ENCODE peak calls at places on chromosomes 3 and 15, in eight cellular contexts. I is stimulated activated CD4-positive, alpha-beta T cell treated with anti-CD3 and anti-CD28 coated beads, Interleukin-2, amount 100 ng/mL, for 48 hours; D is midbrain; X is heart right ventricle; R is ELR; K is NCI-H1105; F is pancreas; Z is NCI-H460. J is an unnamed sample.

GRCh38 chr3:147680820-147681488 is 271.8 kb downstream of the ZIC1 start:
- DNase-seq in R (no peak), K (no peak), X (peak; percentile 56), I (no peak), F (no peak), D (peak; percentile 9), Z (no peak), J (no peak)

GRCh38 chr3:56958879-56959607 is 101.4 kb upstream of the SPATA12 start:
- DNase-seq in Z (no peak), X (no peak), F (no peak), R (no peak), K (no peak), I (no peak), D (no peak), J (no peak)

GRCh38 chr15:31294067-31294466 is 32.6 kb upstream of the KLF13 start:
- DNase-seq in X (no peak), Z (no peak), D (no peak), R (no peak), K (no peak), F (no peak), I (no peak), J (no peak)

GRCh38 chr3:138949002-138949418 is 2.0 kb downstream of the FOXL2NB start:
- DNase-seq in X (no peak), D (no peak), Z (no peak), F (no peak), K (no peak), I (no peak), R (no peak), J (no peak)

GRCh38 chr15:78536134-78536533 is 4.1 kb upstream of the PSMA4 start:
- DNase-seq in F (no peak), D (no peak), X (no peak), Z (no peak), I (no peak), R (no peak), K (no peak), J (no peak)

GRCh38 chr3:43405888-43406636 is 119.7 kb downstream of the SNRK start:
- DNase-seq in D (no peak), K (no peak), X (peak; percentile 18), I (no peak), R (no peak), F (no peak), Z (no peak), J (no peak)

GRCh38 chr3:10285742-10286524 is 6.8 kb downstream of the GHRL start:
- DNase-seq in D (no peak), I (no peak), F (no peak), Z (no peak), R (no peak), K (no peak), X (no peak), J (no peak)

GRCh38 chr3:47398218-47398617 is 17.4 kb downstream of the PTPN23 start:
- DNase-seq in Z (no peak), D (no peak), K (no peak), X (no peak), I (no peak), F (no peak), R (no peak), J (no peak)

GRCh38 chr3:101170047-101170771 is 150.2 kb downstream of the IMPG2 start:
- DNase-seq in X (no peak), Z (no peak), D (no peak), K (no peak), F (no peak), R (no peak), I (no peak), J (no peak)

GRCh38 chr15:63599401-63600000 is 2.3 kb downstream of the FBXL22 start:
- DNase-seq in F (peak; percentile 87), D (peak; percentile 69), I (no peak), X (peak; percentile 66), Z (peak; percentile 20), R (peak; percentile 37), K (peak; percentile 16), J (peak; percentile 10)

GRCh38 chr3:37628711-37629301 is 232.9 kb upstream of the CTDSPL start:
- DNase-seq in K (no peak), X (no peak), I (no peak), D (peak; percentile 4), F (no peak), Z (no peak), R (no peak), J (no peak)

GRCh38 chr15:29091666-29092065 is 178.0 kb downstream of the NSMCE3 start:
- DNase-seq in D (no peak), I (no peak), X (no peak), Z (no peak), R (no peak), F (no peak), K (no peak), J (no peak)

GRCh38 chr3:65996605-65997004 is 42.1 kb downstream of the MAGI1 start:
- DNase-seq in D (no peak), I (no peak), Z (no peak), F (no peak), X (peak; percentile 17), K (no peak), R (peak; percentile 25), J (no peak)

GRCh38 chr3:55449527-55449926 is 37.6 kb downstream of the WNT5A start:
- DNase-seq in R (no peak), D (no peak), I (no peak), K (no peak), F (no peak), Z (no peak), X (no peak), J (no peak)

GRCh38 chr3:13715167-13715954 is 164.5 kb downstream of the WNT7A start:
- DNase-seq in K (no peak), D (no peak), Z (no peak), F (no peak), I (no peak), R (no peak), X (no peak), J (no peak)

GRCh38 chr15:31295660-31296059 is 31.0 kb upstream of the KLF13 start:
- DNase-seq in F (no peak), Z (no peak), I (no peak), X (no peak), R (no peak), D (no peak), K (no peak), J (no peak)

GRCh38 chr3:17808994-17809393 is 66.6 kb upstream of the TBC1D5 start:
- DNase-seq in D (no peak), K (no peak), Z (no peak), I (no peak), F (no peak), R (peak; percentile 16), X (no peak), J (no peak)

GRCh38 chr15:71103102-71103676 is 12.1 kb upstream of the THSD4 start:
- DNase-seq in D (no peak), Z (peak; percentile 32), F (no peak), X (no peak), R (peak; percentile 65), I (no peak), K (peak; percentile 11), J (no peak)

GRCh38 chr15:101446527-101447167 is 42.9 kb downstream of the PCSK6 start:
- DNase-seq in D (no peak), X (no peak), R (peak; percentile 8), F (no peak), K (no peak), Z (no peak), I (no peak), J (no peak)

GRCh38 chr15:89377042-89377841 is 42.6 kb upstream of the POLG start:
- DNase-seq in F (no peak), I (no peak), Z (no peak), X (no peak), D (no peak), R (no peak), K (no peak), J (no peak)

GRCh38 chr15:41992803-41993190 is 20.4 kb upstream of the EHD4 start:
- DNase-seq in X (no peak), R (no peak), K (no peak), F (no peak), I (no peak), Z (no peak), D (no peak), J (no peak)

GRCh38 chr3:101643861-101644613 is 32.9 kb downstream of the ZBTB11 start:
- DNase-seq in D (no peak), I (peak; percentile 35), K (no peak), X (no peak), F (no peak), Z (no peak), R (peak; percentile 87), J (no peak)

GRCh38 chr3:138081371-138082084 is 33.9 kb downstream of the DZIP1L start:
- DNase-seq in D (no peak), F (no peak), Z (no peak), R (peak; percentile 80), I (no peak), K (no peak), X (no peak), J (no peak)

GRCh38 chr15:28944696-28945300 is 59.0 kb downstream of the APBA2 start:
- DNase-seq in F (no peak), D (no peak), R (no peak), X (no peak), I (no peak), Z (no peak), K (no peak), J (no peak)

GRCh38 chr15:63503739-63504246 is 600 bp upstream of the USP3 start:
- DNase-seq in X (no peak), F (peak; percentile 75), D (no peak), R (peak; percentile 93), I (peak; percentile 77), Z (peak; percentile 72), K (no peak), J (no peak)

GRCh38 chr3:105353485-105354161 is 13.1 kb upstream of the ALCAM start:
- DNase-seq in R (peak; percentile 75), I (no peak), F (no peak), Z (no peak), X (no peak), D (peak; percentile 59), K (no peak), J (no peak)

GRCh38 chr15:31308185-31308639 is 18.4 kb upstream of the KLF13 start:
- DNase-seq in X (no peak), K (no peak), R (no peak), I (no peak), D (no peak), F (no peak), Z (no peak), J (no peak)

GRCh38 chr15:38620851-38621594 is 56.4 kb upstream of the RASGRP1 start:
- DNase-seq in X (no peak), R (no peak), I (no peak), Z (no peak), F (no peak), K (no peak), D (no peak), J (no peak)

GRCh38 chr3:48187579-48188265 is 495 bp downstream of the CDC25A start:
- DNase-seq in I (peak; percentile 37), R (no peak), Z (peak; percentile 8), D (peak; percentile 70), F (peak; percentile 73), K (no peak), X (peak; percentile 69), J (peak; percentile 4)

GRCh38 chr15:58545307-58546065 is 113.7 kb downstream of the LIPC start:
- DNase-seq in R (peak; percentile 38), Z (no peak), F (no peak), X (no peak), K (no peak), D (no peak), I (no peak), J (no peak)

GRCh38 chr3:186259612-186260383 is 102.2 kb downstream of the DGKG start:
- DNase-seq in X (peak; percentile 72), K (no peak), R (peak; percentile 84), I (peak; percentile 60), F (peak; percentile 79), D (peak; percentile 54), Z (peak; percentile 36), J (peak; percentile 7)